ENCODE peak calls at places on chromosome 19, in ten cellular contexts. One of them, this sample, is unnamed.

GRCh38 chr19:3479819-3480215 is 508 bp downstream of the SMIM24 start:
- ATAC-seq in activated naive CD8-positive, alpha-beta T cell treated with anti-CD3 and anti-CD28 coated beads, Interleukin-2, amount 50 U/mL, for 24 hours: no peak
- ATAC-seq in activated CD8-positive, alpha-beta T cell treated with anti-CD3 and anti-CD28 coated beads, Interleukin-2, amount 10 ng/mL, durations not matched to agents 7 days and 5 days: peak
- ATAC-seq in upper lobe of right lung: no peak
- ATAC-seq in right cardiac atrium: no peak
- ATAC-seq in left ventricle myocardium superior: no peak
- ATAC-seq in naive thymus-derived CD8-positive, alpha-beta T cell: peak
- ATAC-seq in upper lobe of left lung: no peak
- ATAC-seq in activated B cell treated with CpG ODN at 0.5 μM for 24 hours: peak
- ATAC-seq in Right ventricle myocardium superior: no peak
- ATAC-seq in this sample: no peak

GRCh38 chr19:17950310-17951150 is 16.4 kb upstream of the KCNN1 start:
- ATAC-seq in activated naive CD8-positive, alpha-beta T cell treated with anti-CD3 and anti-CD28 coated beads, Interleukin-2, amount 50 U/mL, for 24 hours: peak
- ATAC-seq in activated CD8-positive, alpha-beta T cell treated with anti-CD3 and anti-CD28 coated beads, Interleukin-2, amount 10 ng/mL, durations not matched to agents 7 days and 5 days: no peak
- ATAC-seq in upper lobe of right lung: no peak
- ATAC-seq in right cardiac atrium: no peak
- ATAC-seq in left ventricle myocardium superior: no peak
- ATAC-seq in naive thymus-derived CD8-positive, alpha-beta T cell: no peak
- ATAC-seq in upper lobe of left lung: no peak
- ATAC-seq in activated B cell treated with CpG ODN at 0.5 μM for 24 hours: peak
- ATAC-seq in Right ventricle myocardium superior: no peak
- ATAC-seq in this sample: no peak

GRCh38 chr19:10762656-10763055 is 44.8 kb downstream of the DNM2 start:
- ATAC-seq in activated naive CD8-positive, alpha-beta T cell treated with anti-CD3 and anti-CD28 coated beads, Interleukin-2, amount 50 U/mL, for 24 hours: no peak
- ATAC-seq in activated CD8-positive, alpha-beta T cell treated with anti-CD3 and anti-CD28 coated beads, Interleukin-2, amount 10 ng/mL, durations not matched to agents 7 days and 5 days: no peak
- ATAC-seq in upper lobe of right lung: peak
- ATAC-seq in right cardiac atrium: peak
- ATAC-seq in left ventricle myocardium superior: peak
- ATAC-seq in naive thymus-derived CD8-positive, alpha-beta T cell: no peak
- ATAC-seq in upper lobe of left lung: no peak
- ATAC-seq in activated B cell treated with CpG ODN at 0.5 μM for 24 hours: no peak
- ATAC-seq in Right ventricle myocardium superior: no peak
- ATAC-seq in this sample: peak

GRCh38 chr19:36508325-36508724 is 19.0 kb upstream of the ZNF566 start:
- ATAC-seq in activated naive CD8-positive, alpha-beta T cell treated with anti-CD3 and anti-CD28 coated beads, Interleukin-2, amount 50 U/mL, for 24 hours: no peak
- ATAC-seq in activated CD8-positive, alpha-beta T cell treated with anti-CD3 and anti-CD28 coated beads, Interleukin-2, amount 10 ng/mL, durations not matched to agents 7 days and 5 days: no peak
- ATAC-seq in upper lobe of right lung: no peak
- ATAC-seq in right cardiac atrium: no peak
- ATAC-seq in left ventricle myocardium superior: no peak
- ATAC-seq in naive thymus-derived CD8-positive, alpha-beta T cell: no peak
- ATAC-seq in upper lobe of left lung: no peak
- ATAC-seq in activated B cell treated with CpG ODN at 0.5 μM for 24 hours: no peak
- ATAC-seq in Right ventricle myocardium superior: no peak
- ATAC-seq in this sample: no peak

GRCh38 chr19:20453424-20453938 is 112.1 kb downstream of the ZNF737 start:
- ATAC-seq in activated naive CD8-positive, alpha-beta T cell treated with anti-CD3 and anti-CD28 coated beads, Interleukin-2, amount 50 U/mL, for 24 hours: no peak
- ATAC-seq in activated CD8-positive, alpha-beta T cell treated with anti-CD3 and anti-CD28 coated beads, Interleukin-2, amount 10 ng/mL, durations not matched to agents 7 days and 5 days: no peak
- ATAC-seq in upper lobe of right lung: no peak
- ATAC-seq in right cardiac atrium: no peak
- ATAC-seq in left ventricle myocardium superior: no peak
- ATAC-seq in naive thymus-derived CD8-positive, alpha-beta T cell: no peak
- ATAC-seq in upper lobe of left lung: no peak
- ATAC-seq in activated B cell treated with CpG ODN at 0.5 μM for 24 hours: no peak
- ATAC-seq in Right ventricle myocardium superior: no peak
- ATAC-seq in this sample: no peak

GRCh38 chr19:49838816-49839588 is 12.0 kb upstream of the PTOV1 start:
- ATAC-seq in activated naive CD8-positive, alpha-beta T cell treated with anti-CD3 and anti-CD28 coated beads, Interleukin-2, amount 50 U/mL, for 24 hours: no peak
- ATAC-seq in activated CD8-positive, alpha-beta T cell treated with anti-CD3 and anti-CD28 coated beads, Interleukin-2, amount 10 ng/mL, durations not matched to agents 7 days and 5 days: no peak
- ATAC-seq in upper lobe of right lung: no peak
- ATAC-seq in right cardiac atrium: no peak
- ATAC-seq in left ventricle myocardium superior: peak
- ATAC-seq in naive thymus-derived CD8-positive, alpha-beta T cell: no peak
- ATAC-seq in upper lobe of left lung: no peak
- ATAC-seq in activated B cell treated with CpG ODN at 0.5 μM for 24 hours: no peak
- ATAC-seq in Right ventricle myocardium superior: peak
- ATAC-seq in this sample: no peak

GRCh38 chr19:2240881-2241760 is 4.5 kb downstream of the SF3A2 start:
- ATAC-seq in activated naive CD8-positive, alpha-beta T cell treated with anti-CD3 and anti-CD28 coated beads, Interleukin-2, amount 50 U/mL, for 24 hours: no peak
- ATAC-seq in activated CD8-positive, alpha-beta T cell treated with anti-CD3 and anti-CD28 coated beads, Interleukin-2, amount 10 ng/mL, durations not matched to agents 7 days and 5 days: no peak
- ATAC-seq in upper lobe of right lung: peak
- ATAC-seq in right cardiac atrium: no peak
- ATAC-seq in left ventricle myocardium superior: no peak
- ATAC-seq in naive thymus-derived CD8-positive, alpha-beta T cell: no peak
- ATAC-seq in upper lobe of left lung: no peak
- ATAC-seq in activated B cell treated with CpG ODN at 0.5 μM for 24 hours: no peak
- ATAC-seq in Right ventricle myocardium superior: no peak
- ATAC-seq in this sample: no peak

GRCh38 chr19:17380426-17381138 is 3.4 kb upstream of the PLVAP start:
- ATAC-seq in activated naive CD8-positive, alpha-beta T cell treated with anti-CD3 and anti-CD28 coated beads, Interleukin-2, amount 50 U/mL, for 24 hours: no peak
- ATAC-seq in activated CD8-positive, alpha-beta T cell treated with anti-CD3 and anti-CD28 coated beads, Interleukin-2, amount 10 ng/mL, durations not matched to agents 7 days and 5 days: no peak
- ATAC-seq in upper lobe of right lung: no peak
- ATAC-seq in right cardiac atrium: no peak
- ATAC-seq in left ventricle myocardium superior: no peak
- ATAC-seq in naive thymus-derived CD8-positive, alpha-beta T cell: no peak
- ATAC-seq in upper lobe of left lung: no peak
- ATAC-seq in activated B cell treated with CpG ODN at 0.5 μM for 24 hours: no peak
- ATAC-seq in Right ventricle myocardium superior: no peak
- ATAC-seq in this sample: no peak

GRCh38 chr19:15154002-15154612 is 46.7 kb downstream of the NOTCH3 start:
- ATAC-seq in activated naive CD8-positive, alpha-beta T cell treated with anti-CD3 and anti-CD28 coated beads, Interleukin-2, amount 50 U/mL, for 24 hours: no peak
- ATAC-seq in activated CD8-positive, alpha-beta T cell treated with anti-CD3 and anti-CD28 coated beads, Interleukin-2, amount 10 ng/mL, durations not matched to agents 7 days and 5 days: no peak
- ATAC-seq in upper lobe of right lung: peak
- ATAC-seq in right cardiac atrium: no peak
- ATAC-seq in left ventricle myocardium superior: no peak
- ATAC-seq in naive thymus-derived CD8-positive, alpha-beta T cell: peak
- ATAC-seq in upper lobe of left lung: no peak
- ATAC-seq in activated B cell treated with CpG ODN at 0.5 μM for 24 hours: no peak
- ATAC-seq in Right ventricle myocardium superior: no peak
- ATAC-seq in this sample: no peak

GRCh38 chr19:2261438-2262172 is 5.4 kb upstream of the JSRP1 start:
- ATAC-seq in activated naive CD8-positive, alpha-beta T cell treated with anti-CD3 and anti-CD28 coated beads, Interleukin-2, amount 50 U/mL, for 24 hours: peak
- ATAC-seq in activated CD8-positive, alpha-beta T cell treated with anti-CD3 and anti-CD28 coated beads, Interleukin-2, amount 10 ng/mL, durations not matched to agents 7 days and 5 days: peak
- ATAC-seq in upper lobe of right lung: peak
- ATAC-seq in right cardiac atrium: no peak
- ATAC-seq in left ventricle myocardium superior: no peak
- ATAC-seq in naive thymus-derived CD8-positive, alpha-beta T cell: no peak
- ATAC-seq in upper lobe of left lung: no peak
- ATAC-seq in activated B cell treated with CpG ODN at 0.5 μM for 24 hours: no peak
- ATAC-seq in Right ventricle myocardium superior: no peak
- ATAC-seq in this sample: no peak

GRCh38 chr19:55115446-55116065 is 1.9 kb downstream of the PPP1R12C start:
- ATAC-seq in activated naive CD8-positive, alpha-beta T cell treated with anti-CD3 and anti-CD28 coated beads, Interleukin-2, amount 50 U/mL, for 24 hours: no peak
- ATAC-seq in activated CD8-positive, alpha-beta T cell treated with anti-CD3 and anti-CD28 coated beads, Interleukin-2, amount 10 ng/mL, durations not matched to agents 7 days and 5 days: no peak
- ATAC-seq in upper lobe of right lung: no peak
- ATAC-seq in right cardiac atrium: no peak
- ATAC-seq in left ventricle myocardium superior: peak
- ATAC-seq in naive thymus-derived CD8-positive, alpha-beta T cell: no peak
- ATAC-seq in upper lobe of left lung: no peak
- ATAC-seq in activated B cell treated with CpG ODN at 0.5 μM for 24 hours: no peak
- ATAC-seq in Right ventricle myocardium superior: no peak
- ATAC-seq in this sample: no peak

GRCh38 chr19:49592486-49593232 is 1.7 kb downstream of the PRR12 start:
- ATAC-seq in activated naive CD8-positive, alpha-beta T cell treated with anti-CD3 and anti-CD28 coated beads, Interleukin-2, amount 50 U/mL, for 24 hours: no peak
- ATAC-seq in activated CD8-positive, alpha-beta T cell treated with anti-CD3 and anti-CD28 coated beads, Interleukin-2, amount 10 ng/mL, durations not matched to agents 7 days and 5 days: no peak
- ATAC-seq in upper lobe of right lung: no peak
- ATAC-seq in right cardiac atrium: no peak
- ATAC-seq in left ventricle myocardium superior: no peak
- ATAC-seq in naive thymus-derived CD8-positive, alpha-beta T cell: no peak
- ATAC-seq in upper lobe of left lung: no peak
- ATAC-seq in activated B cell treated with CpG ODN at 0.5 μM for 24 hours: no peak
- ATAC-seq in Right ventricle myocardium superior: no peak
- ATAC-seq in this sample: no peak

GRCh38 chr19:3035542-3036118 is 6.5 kb upstream of the TLE2 start:
- ATAC-seq in activated naive CD8-positive, alpha-beta T cell treated with anti-CD3 and anti-CD28 coated beads, Interleukin-2, amount 50 U/mL, for 24 hours: peak
- ATAC-seq in activated CD8-positive, alpha-beta T cell treated with anti-CD3 and anti-CD28 coated beads, Interleukin-2, amount 10 ng/mL, durations not matched to agents 7 days and 5 days: peak
- ATAC-seq in upper lobe of right lung: peak
- ATAC-seq in right cardiac atrium: peak
- ATAC-seq in left ventricle myocardium superior: peak
- ATAC-seq in naive thymus-derived CD8-positive, alpha-beta T cell: peak
- ATAC-seq in upper lobe of left lung: peak
- ATAC-seq in activated B cell treated with CpG ODN at 0.5 μM for 24 hours: peak
- ATAC-seq in Right ventricle myocardium superior: peak
- ATAC-seq in this sample: peak

GRCh38 chr19:19335408-19336158 is 15.0 kb downstream of the MAU2 start:
- ATAC-seq in activated naive CD8-positive, alpha-beta T cell treated with anti-CD3 and anti-CD28 coated beads, Interleukin-2, amount 50 U/mL, for 24 hours: no peak
- ATAC-seq in activated CD8-positive, alpha-beta T cell treated with anti-CD3 and anti-CD28 coated beads, Interleukin-2, amount 10 ng/mL, durations not matched to agents 7 days and 5 days: no peak
- ATAC-seq in upper lobe of right lung: no peak
- ATAC-seq in right cardiac atrium: no peak
- ATAC-seq in left ventricle myocardium superior: no peak
- ATAC-seq in naive thymus-derived CD8-positive, alpha-beta T cell: no peak
- ATAC-seq in upper lobe of left lung: no peak
- ATAC-seq in activated B cell treated with CpG ODN at 0.5 μM for 24 hours: no peak
- ATAC-seq in Right ventricle myocardium superior: no peak
- ATAC-seq in this sample: no peak

GRCh38 chr19:17778621-17779280 is 16.2 kb upstream of the B3GNT3 start:
- ATAC-seq in activated naive CD8-positive, alpha-beta T cell treated with anti-CD3 and anti-CD28 coated beads, Interleukin-2, amount 50 U/mL, for 24 hours: no peak
- ATAC-seq in activated CD8-positive, alpha-beta T cell treated with anti-CD3 and anti-CD28 coated beads, Interleukin-2, amount 10 ng/mL, durations not matched to agents 7 days and 5 days: no peak
- ATAC-seq in upper lobe of right lung: peak
- ATAC-seq in right cardiac atrium: peak
- ATAC-seq in left ventricle myocardium superior: peak
- ATAC-seq in naive thymus-derived CD8-positive, alpha-beta T cell: no peak
- ATAC-seq in upper lobe of left lung: peak
- ATAC-seq in activated B cell treated with CpG ODN at 0.5 μM for 24 hours: no peak
- ATAC-seq in Right ventricle myocardium superior: no peak
- ATAC-seq in this sample: peak

GRCh38 chr19:46426035-46426505 is 2.7 kb downstream of the PNMA8C start:
- ATAC-seq in activated naive CD8-positive, alpha-beta T cell treated with anti-CD3 and anti-CD28 coated beads, Interleukin-2, amount 50 U/mL, for 24 hours: no peak
- ATAC-seq in activated CD8-positive, alpha-beta T cell treated with anti-CD3 and anti-CD28 coated beads, Interleukin-2, amount 10 ng/mL, durations not matched to agents 7 days and 5 days: no peak
- ATAC-seq in upper lobe of right lung: peak
- ATAC-seq in right cardiac atrium: peak
- ATAC-seq in left ventricle myocardium superior: peak
- ATAC-seq in naive thymus-derived CD8-positive, alpha-beta T cell: peak
- ATAC-seq in upper lobe of left lung: peak
- ATAC-seq in activated B cell treated with CpG ODN at 0.5 μM for 24 hours: no peak
- ATAC-seq in Right ventricle myocardium superior: peak
- ATAC-seq in this sample: no peak

GRCh38 chr19:30102239-30102638 is 160.2 kb downstream of the URI1 start:
- ATAC-seq in activated naive CD8-positive, alpha-beta T cell treated with anti-CD3 and anti-CD28 coated beads, Interleukin-2, amount 50 U/mL, for 24 hours: no peak
- ATAC-seq in activated CD8-positive, alpha-beta T cell treated with anti-CD3 and anti-CD28 coated beads, Interleukin-2, amount 10 ng/mL, durations not matched to agents 7 days and 5 days: no peak
- ATAC-seq in upper lobe of right lung: no peak
- ATAC-seq in right cardiac atrium: no peak
- ATAC-seq in left ventricle myocardium superior: no peak
- ATAC-seq in naive thymus-derived CD8-positive, alpha-beta T cell: no peak
- ATAC-seq in upper lobe of left lung: no peak
- ATAC-seq in activated B cell treated with CpG ODN at 0.5 μM for 24 hours: no peak
- ATAC-seq in Right ventricle myocardium superior: no peak
- ATAC-seq in this sample: no peak

GRCh38 chr19:39676004-39676403 is 20.3 kb downstream of the LGALS16 start:
- ATAC-seq in activated naive CD8-positive, alpha-beta T cell treated with anti-CD3 and anti-CD28 coated beads, Interleukin-2, amount 50 U/mL, for 24 hours: peak
- ATAC-seq in activated CD8-positive, alpha-beta T cell treated with anti-CD3 and anti-CD28 coated beads, Interleukin-2, amount 10 ng/mL, durations not matched to agents 7 days and 5 days: no peak
- ATAC-seq in upper lobe of right lung: no peak
- ATAC-seq in right cardiac atrium: no peak
- ATAC-seq in left ventricle myocardium superior: no peak
- ATAC-seq in naive thymus-derived CD8-positive, alpha-beta T cell: no peak
- ATAC-seq in upper lobe of left lung: no peak
- ATAC-seq in activated B cell treated with CpG ODN at 0.5 μM for 24 hours: no peak
- ATAC-seq in Right ventricle myocardium superior: no peak
- ATAC-seq in this sample: no peak

GRCh38 chr19:42172261-42172660 is 40.0 kb upstream of the POU2F2 start:
- ATAC-seq in activated naive CD8-positive, alpha-beta T cell treated with anti-CD3 and anti-CD28 coated beads, Interleukin-2, amount 50 U/mL, for 24 hours: no peak
- ATAC-seq in activated CD8-positive, alpha-beta T cell treated with anti-CD3 and anti-CD28 coated beads, Interleukin-2, amount 10 ng/mL, durations not matched to agents 7 days and 5 days: no peak
- ATAC-seq in upper lobe of right lung: no peak
- ATAC-seq in right cardiac atrium: no peak
- ATAC-seq in left ventricle myocardium superior: no peak
- ATAC-seq in naive thymus-derived CD8-positive, alpha-beta T cell: no peak
- ATAC-seq in upper lobe of left lung: no peak
- ATAC-seq in activated B cell treated with CpG ODN at 0.5 μM for 24 hours: no peak
- ATAC-seq in Right ventricle myocardium superior: no peak
- ATAC-seq in this sample: no peak

GRCh38 chr19:35022460-35022859 is 7.8 kb upstream of the SCN1B start:
- ATAC-seq in activated naive CD8-positive, alpha-beta T cell treated with anti-CD3 and anti-CD28 coated beads, Interleukin-2, amount 50 U/mL, for 24 hours: no peak
- ATAC-seq in activated CD8-positive, alpha-beta T cell treated with anti-CD3 and anti-CD28 coated beads, Interleukin-2, amount 10 ng/mL, durations not matched to agents 7 days and 5 days: peak
- ATAC-seq in upper lobe of right lung: peak
- ATAC-seq in right cardiac atrium: no peak
- ATAC-seq in left ventricle myocardium superior: no peak
- ATAC-seq in naive thymus-derived CD8-positive, alpha-beta T cell: no peak
- ATAC-seq in upper lobe of left lung: no peak
- ATAC-seq in activated B cell treated with CpG ODN at 0.5 μM for 24 hours: no peak
- ATAC-seq in Right ventricle myocardium superior: no peak
- ATAC-seq in this sample: no peak

GRCh38 chr19:10135551-10136334 is 16.0 kb upstream of the EIF3G start:
- ATAC-seq in activated naive CD8-positive, alpha-beta T cell treated with anti-CD3 and anti-CD28 coated beads, Interleukin-2, amount 50 U/mL, for 24 hours: no peak
- ATAC-seq in activated CD8-positive, alpha-beta T cell treated with anti-CD3 and anti-CD28 coated beads, Interleukin-2, amount 10 ng/mL, durations not matched to agents 7 days and 5 days: no peak
- ATAC-seq in upper lobe of right lung: peak
- ATAC-seq in right cardiac atrium: peak
- ATAC-seq in left ventricle myocardium superior: no peak
- ATAC-seq in naive thymus-derived CD8-positive, alpha-beta T cell: no peak
- ATAC-seq in upper lobe of left lung: peak
- ATAC-seq in activated B cell treated with CpG ODN at 0.5 μM for 24 hours: no peak
- ATAC-seq in Right ventricle myocardium superior: no peak
- ATAC-seq in this sample: peak

GRCh38 chr19:10372698-10373097 is 7.7 kb downstream of the TYK2 start:
- ATAC-seq in activated naive CD8-positive, alpha-beta T cell treated with anti-CD3 and anti-CD28 coated beads, Interleukin-2, amount 50 U/mL, for 24 hours: no peak
- ATAC-seq in activated CD8-positive, alpha-beta T cell treated with anti-CD3 and anti-CD28 coated beads, Interleukin-2, amount 10 ng/mL, durations not matched to agents 7 days and 5 days: no peak
- ATAC-seq in upper lobe of right lung: peak
- ATAC-seq in right cardiac atrium: no peak
- ATAC-seq in left ventricle myocardium superior: no peak
- ATAC-seq in naive thymus-derived CD8-positive, alpha-beta T cell: no peak
- ATAC-seq in upper lobe of left lung: peak
- ATAC-seq in activated B cell treated with CpG ODN at 0.5 μM for 24 hours: no peak
- ATAC-seq in Right ventricle myocardium superior: no peak
- ATAC-seq in this sample: no peak